ENCODE peak calls at places on chromosomes 13 and 19, in ten cellular contexts. B is breast epithelium; I is heart left ventricle; C is OCI-LY7; L is CD4-positive, alpha-beta T cell; Q is HCT116; T is HFFc6; A is endothelial cell; J is cardiac muscle cell; P is heart right ventricle. E is an unnamed sample.

GRCh38 chr13:87677334-87678234 is 6.4 kb downstream of the SLITRK5 start:
- DNase-seq in B (peak; percentile 49), I (no peak), C (peak; percentile 94), L (peak; percentile 42), Q (no peak), T (no peak), A (peak; percentile 33), J (no peak), P (no peak), E (no peak)

GRCh38 chr19:51786651-51787494 is 8.1 kb upstream of the FPR3 start:
- DNase-seq in B (no peak), I (no peak), C (no peak), L (no peak), Q (no peak), T (no peak), A (no peak), J (no peak), P (no peak), E (no peak)

GRCh38 chr13:73635166-73635787 is 498.9 kb downstream of the KLF12 start:
- DNase-seq in B (no peak), I (no peak), C (no peak), L (no peak), Q (no peak), T (no peak), A (no peak), J (no peak), P (no peak), E (no peak)

GRCh38 chr19:43574424-43575155 is 737 bp downstream of the XRCC1 start:
- DNase-seq in B (no peak), I (no peak), C (no peak), L (no peak), Q (no peak), T (no peak), A (no peak), J (peak; percentile 41), P (no peak), E (no peak)

GRCh38 chr13:112876305-112877000 is 92.6 kb upstream of the MCF2L start:
- DNase-seq in B (no peak), I (peak; percentile 24), C (no peak), L (no peak), Q (no peak), T (no peak), A (no peak), J (no peak), P (no peak), E (peak; percentile 58)

GRCh38 chr13:79943633-79944032 is 397.3 kb downstream of the SPRY2 start:
- DNase-seq in B (no peak), I (no peak), C (no peak), L (no peak), Q (no peak), T (no peak), A (no peak), J (no peak), P (no peak), E (no peak)

GRCh38 chr13:79880820-79881219 is 399.9 kb downstream of the NDFIP2 start:
- DNase-seq in B (no peak), I (no peak), C (no peak), L (no peak), Q (no peak), T (no peak), A (no peak), J (peak; percentile 47), P (no peak), E (no peak)

GRCh38 chr19:51145926-51146493 is 3.9 kb downstream of the SIGLEC7 start:
- DNase-seq in B (no peak), I (no peak), C (no peak), L (no peak), Q (no peak), T (no peak), A (no peak), J (no peak), P (no peak), E (no peak)

GRCh38 chr19:10419646-10420443 is 493 bp upstream of the PDE4A start:
- DNase-seq in B (no peak), I (no peak), C (peak; percentile 97), L (peak; percentile 44), Q (peak; percentile 84), T (peak; percentile 66), A (peak; percentile 26), J (peak; percentile 72), P (no peak), E (no peak)

GRCh38 chr13:75489502-75490263 is 7.7 kb upstream of the TBC1D4 start:
- DNase-seq in B (no peak), I (no peak), C (no peak), L (no peak), Q (no peak), T (peak; percentile 60), A (no peak), J (peak; percentile 82), P (no peak), E (no peak)

GRCh38 chr19:33175156-33175782 is 18.9 kb upstream of the LRP3 start:
- DNase-seq in B (no peak), I (no peak), C (no peak), L (no peak), Q (no peak), T (no peak), A (no peak), J (no peak), P (no peak), E (peak; percentile 54)

GRCh38 chr13:74325106-74325505 is 190.9 kb upstream of the KLF12 start:
- DNase-seq in B (no peak), I (no peak), C (no peak), L (no peak), Q (no peak), T (peak; percentile 37), A (no peak), J (peak; percentile 88), P (peak; percentile 35), E (no peak)

GRCh38 chr13:75196112-75196855 is 285.7 kb downstream of the TBC1D4 start:
- DNase-seq in B (no peak), I (no peak), C (no peak), L (no peak), Q (no peak), T (no peak), A (no peak), J (peak; percentile 89), P (no peak), E (no peak)

GRCh38 chr19:33713194-33713593 is 83.5 kb upstream of the KCTD15 start:
- DNase-seq in B (no peak), I (no peak), C (no peak), L (no peak), Q (no peak), T (no peak), A (no peak), J (no peak), P (no peak), E (no peak)

GRCh38 chr13:94329754-94330551 is 149.5 kb downstream of the DCT start:
- DNase-seq in B (no peak), I (peak; percentile 33), C (no peak), L (no peak), Q (no peak), T (peak; percentile 78), A (no peak), J (peak; percentile 96), P (no peak), E (no peak)

GRCh38 chr13:74571811-74572210 is 437.6 kb upstream of the KLF12 start:
- DNase-seq in B (no peak), I (no peak), C (no peak), L (no peak), Q (no peak), T (no peak), A (no peak), J (no peak), P (no peak), E (no peak)

GRCh38 chr13:51726446-51727185 is 77.3 kb downstream of the DHRS12 start:
- DNase-seq in B (no peak), I (no peak), C (no peak), L (no peak), Q (no peak), T (peak; percentile 66), A (no peak), J (peak; percentile 90), P (no peak), E (no peak)

GRCh38 chr13:94902722-94903407 is 190.5 kb upstream of the SOX21 start:
- DNase-seq in B (no peak), I (no peak), C (no peak), L (no peak), Q (no peak), T (no peak), A (no peak), J (no peak), P (no peak), E (no peak)

GRCh38 chr13:40591091-40591490 is 75.3 kb downstream of the FOXO1 start:
- DNase-seq in B (no peak), I (no peak), C (peak; percentile 41), L (no peak), Q (no peak), T (no peak), A (no peak), J (no peak), P (no peak), E (no peak)

DNA sequence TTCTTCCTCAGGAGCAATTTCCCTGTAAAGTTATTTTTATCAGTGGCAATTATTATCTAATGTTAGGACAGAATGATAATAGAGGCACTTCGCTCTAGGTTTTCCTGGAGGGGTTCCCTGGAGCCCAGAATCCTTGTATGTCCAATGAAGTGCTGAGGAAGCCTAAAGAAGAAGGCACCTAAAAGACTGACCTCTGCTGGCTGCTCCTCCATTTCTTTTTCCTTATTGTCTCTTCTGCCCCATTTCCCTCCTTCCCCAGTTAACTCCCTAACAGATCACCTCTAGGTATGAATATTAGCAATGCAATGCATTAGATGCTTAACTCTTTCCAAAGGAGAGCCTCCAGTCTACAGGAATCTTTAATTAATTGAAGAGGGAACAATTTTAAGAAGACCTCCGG is 985.4 kb downstream of the DIAPH3 start:
- DNase-seq in B (no peak), I (no peak), C (no peak), L (no peak), Q (no peak), T (no peak), A (no peak), J (peak; percentile 35), P (no peak), E (no peak)
- TF ChIP-seq CTCF in B (no peak), I (no peak), C (peak; percentile 51), L (no peak), Q (no peak), T (peak; percentile 33), A (no peak), J (peak; percentile 50), P (peak; percentile 21), E (peak; percentile 70)

GRCh38 chr13:30932481-30933333 is at the start of gene TEX26:
- DNase-seq in B (no peak), I (peak; percentile 31), C (no peak), L (no peak), Q (no peak), T (no peak), A (peak; percentile 74), J (peak; percentile 58), P (peak; percentile 14), E (no peak)
- TF ChIP-seq CTCF in B (no peak), I (no peak), C (no peak), L (no peak), Q (no peak), T (no peak), A (no peak), J (peak; percentile 40), P (no peak), E (peak; percentile 22)

GRCh38 chr19:31555634-31556215 is 206.5 kb upstream of the TSHZ3 start:
- DNase-seq in B (no peak), I (no peak), C (no peak), L (no peak), Q (no peak), T (no peak), A (peak; percentile 7), J (no peak), P (no peak), E (no peak)
- TF ChIP-seq CTCF in B (no peak), I (no peak), C (no peak), L (no peak), Q (no peak), T (no peak), A (no peak), J (no peak), P (no peak), E (no peak)

GRCh38 chr19:40702337-40703012 is 12.0 kb upstream of the NUMBL start:
- DNase-seq in B (no peak), I (peak; percentile 65), C (no peak), L (no peak), Q (no peak), T (no peak), A (peak; percentile 67), J (peak; percentile 45), P (peak; percentile 39), E (no peak)
- TF ChIP-seq CTCF in B (peak; percentile 26), I (no peak), C (no peak), L (no peak), Q (peak; percentile 31), T (peak; percentile 60), A (peak; percentile 21), J (peak; percentile 47), P (peak; percentile 57), E (peak; percentile 51)

E was measured in chondrocyte.